ENCODE peak calls at places on chromosomes 5 and 9, in eight cellular contexts. V, R, L, Q, B, F, G and J are unnamed samples.

GRCh38 chr5:128082551-128083032 is 974 bp upstream of the SLC12A2 start:
- DNase-seq in L (no peak), Q (no peak), F (peak; percentile 29), B (no peak), G (no peak), V (peak; percentile 13), R (no peak), J (no peak)

GRCh38 chr9:113738898-113739604 is 137.1 kb upstream of the ZNF618 start:
- DNase-seq in L (no peak), B (no peak), F (no peak), Q (no peak), G (no peak), R (no peak), V (no peak), J (no peak)

GRCh38 chr5:124438390-124439380 is 307.8 kb downstream of the ZNF608 start:
- DNase-seq in L (no peak), V (no peak), R (no peak), B (no peak), G (no peak), F (peak; percentile 62), Q (no peak), J (no peak)

GRCh38 chr5:57576317-57576716 is 93.7 kb upstream of the ACTBL2 start:
- DNase-seq in R (no peak), B (no peak), G (no peak), F (no peak), L (no peak), V (no peak), Q (no peak), J (no peak)

GRCh38 chr9:76610009-76610352 is 151.0 kb downstream of the GCNT1 start:
- DNase-seq in B (peak; percentile 77), F (no peak), R (peak; percentile 54), L (no peak), Q (peak; percentile 91), G (peak; percentile 77), V (no peak), J (no peak)

GRCh38 chr5:53249529-53249928 is 140.0 kb upstream of the MOCS2 start:
- DNase-seq in L (no peak), G (no peak), B (no peak), Q (peak; percentile 65), V (peak; percentile 82), F (no peak), R (peak; percentile 98), J (no peak)

GRCh38 chr5:6439588-6440550 is 8.8 kb upstream of the UBE2QL1 start:
- DNase-seq in L (no peak), V (no peak), G (no peak), R (no peak), Q (no peak), B (no peak), F (no peak), J (no peak)

GRCh38 chr5:56110646-56111403 is 116.1 kb upstream of the IL6ST start:
- DNase-seq in G (no peak), V (no peak), Q (no peak), L (no peak), F (no peak), R (peak; percentile 46), B (no peak), J (no peak)

GRCh38 chr5:150590979-150591411 is 49.5 kb upstream of the SYNPO start:
- DNase-seq in V (no peak), R (no peak), Q (peak; percentile 73), L (no peak), B (no peak), G (peak; percentile 70), F (no peak), J (no peak)

GRCh38 chr5:126809932-126810331 is 33.0 kb downstream of the LMNB1 start:
- DNase-seq in G (no peak), L (no peak), Q (no peak), R (no peak), B (no peak), F (no peak), V (no peak), J (no peak)

GRCh38 chr5:38672059-38672791 is 115.8 kb upstream of the LIFR start:
- DNase-seq in G (no peak), F (no peak), Q (no peak), B (no peak), R (peak; percentile 56), L (no peak), V (peak; percentile 45), J (no peak)

GRCh38 chr9:91768507-91768906 is 181.5 kb downstream of the ROR2 start:
- DNase-seq in V (no peak), Q (no peak), F (no peak), B (no peak), R (no peak), G (no peak), L (no peak), J (no peak)

GRCh38 chr5:180352116-180352975 is 790 bp downstream of the GFPT2 start:
- DNase-seq in Q (peak; percentile 83), B (no peak), R (no peak), L (no peak), F (no peak), V (no peak), G (no peak), J (no peak)